ENCODE peak calls at places on chromosomes 2 and 18, in eight cellular contexts. One of them, this sample, is unnamed.

GRCh38 chr18:50944245-50944917 is 23.5 kb upstream of the ELAC1 start:
- DNase-seq in colonic mucosa: no peak
- DNase-seq in osteoblast: peak
- DNase-seq in prostate gland: no peak
- DNase-seq in Caco-2: no peak
- DNase-seq in psoas muscle: peak
- DNase-seq in uterus: no peak
- DNase-seq in IMR-90: no peak
- DNase-seq in this sample: no peak

GRCh38 chr2:121090088-121090715 is 194.8 kb downstream of the TFCP2L1 start:
- DNase-seq in colonic mucosa: no peak
- DNase-seq in osteoblast: no peak
- DNase-seq in prostate gland: no peak
- DNase-seq in Caco-2: no peak
- DNase-seq in psoas muscle: no peak
- DNase-seq in uterus: no peak
- DNase-seq in IMR-90: no peak
- DNase-seq in this sample: no peak

GRCh38 chr2:24429711-24430110 is 61.3 kb upstream of the NCOA1 start:
- DNase-seq in colonic mucosa: no peak
- DNase-seq in osteoblast: peak
- DNase-seq in prostate gland: no peak
- DNase-seq in Caco-2: no peak
- DNase-seq in psoas muscle: no peak
- DNase-seq in uterus: no peak
- DNase-seq in IMR-90: peak
- DNase-seq in this sample: peak

GRCh38 chr18:46264255-46264654 is 160.1 kb downstream of the HAUS1 start:
- DNase-seq in colonic mucosa: no peak
- DNase-seq in osteoblast: no peak
- DNase-seq in prostate gland: no peak
- DNase-seq in Caco-2: no peak
- DNase-seq in psoas muscle: no peak
- DNase-seq in uterus: no peak
- DNase-seq in IMR-90: no peak
- DNase-seq in this sample: peak

GRCh38 chr2:136006658-136007057 is 21.2 kb upstream of the DARS1 start:
- DNase-seq in colonic mucosa: no peak
- DNase-seq in osteoblast: no peak
- DNase-seq in prostate gland: no peak
- DNase-seq in Caco-2: no peak
- DNase-seq in psoas muscle: no peak
- DNase-seq in uterus: no peak
- DNase-seq in IMR-90: peak
- DNase-seq in this sample: no peak

GRCh38 chr2:174969091-174969734 is 36.0 kb downstream of the CHN1 start:
- DNase-seq in colonic mucosa: no peak
- DNase-seq in osteoblast: no peak
- DNase-seq in prostate gland: no peak
- DNase-seq in Caco-2: no peak
- DNase-seq in psoas muscle: no peak
- DNase-seq in uterus: no peak
- DNase-seq in IMR-90: no peak
- DNase-seq in this sample: no peak

GRCh38 chr2:68290825-68291224 is 28.9 kb downstream of the CNRIP1 start:
- DNase-seq in colonic mucosa: no peak
- DNase-seq in osteoblast: no peak
- DNase-seq in prostate gland: no peak
- DNase-seq in Caco-2: no peak
- DNase-seq in psoas muscle: no peak
- DNase-seq in uterus: no peak
- DNase-seq in IMR-90: no peak
- DNase-seq in this sample: no peak

GRCh38 chr2:186201371-186201770 is 284.7 kb upstream of the ZC3H15 start:
- DNase-seq in colonic mucosa: no peak
- DNase-seq in osteoblast: no peak
- DNase-seq in prostate gland: no peak
- DNase-seq in Caco-2: no peak
- DNase-seq in psoas muscle: no peak
- DNase-seq in uterus: no peak
- DNase-seq in IMR-90: no peak
- DNase-seq in this sample: peak

GRCh38 chr2:65417509-65418085 is 14.8 kb downstream of the SPRED2 start:
- DNase-seq in colonic mucosa: no peak
- DNase-seq in osteoblast: no peak
- DNase-seq in prostate gland: no peak
- DNase-seq in Caco-2: no peak
- DNase-seq in psoas muscle: no peak
- DNase-seq in uterus: no peak
- DNase-seq in IMR-90: no peak
- DNase-seq in this sample: no peak

GRCh38 chr2:219769044-219770030 is 141.9 kb downstream of the SLC4A3 start:
- DNase-seq in colonic mucosa: no peak
- DNase-seq in osteoblast: no peak
- DNase-seq in prostate gland: no peak
- DNase-seq in Caco-2: no peak
- DNase-seq in psoas muscle: peak
- DNase-seq in uterus: peak
- DNase-seq in IMR-90: peak
- DNase-seq in this sample: peak

GRCh38 chr2:141384676-141385075 is 746.1 kb downstream of the LRP1B start:
- DNase-seq in colonic mucosa: no peak
- DNase-seq in osteoblast: no peak
- DNase-seq in prostate gland: no peak
- DNase-seq in Caco-2: no peak
- DNase-seq in psoas muscle: no peak
- DNase-seq in uterus: no peak
- DNase-seq in IMR-90: peak
- DNase-seq in this sample: peak

GRCh38 chr18:3383381-3383915 is 66.5 kb upstream of the TGIF1 start:
- DNase-seq in colonic mucosa: no peak
- DNase-seq in osteoblast: no peak
- DNase-seq in prostate gland: no peak
- DNase-seq in Caco-2: peak
- DNase-seq in psoas muscle: no peak
- DNase-seq in uterus: no peak
- DNase-seq in IMR-90: no peak
- DNase-seq in this sample: no peak

GRCh38 chr2:43445248-43445647 is 150.6 kb downstream of the THADA start:
- DNase-seq in colonic mucosa: no peak
- DNase-seq in osteoblast: peak
- DNase-seq in prostate gland: peak
- DNase-seq in Caco-2: no peak
- DNase-seq in psoas muscle: no peak
- DNase-seq in uterus: no peak
- DNase-seq in IMR-90: no peak
- DNase-seq in this sample: peak

GRCh38 chr2:157838442-157839161 is 37.5 kb downstream of the ACVR1 start:
- DNase-seq in colonic mucosa: peak
- DNase-seq in osteoblast: peak
- DNase-seq in prostate gland: peak
- DNase-seq in Caco-2: no peak
- DNase-seq in psoas muscle: peak
- DNase-seq in uterus: peak
- DNase-seq in IMR-90: peak
- DNase-seq in this sample: peak

GRCh38 chr2:191169456-191170300 is 18.9 kb upstream of the STAT4 start:
- DNase-seq in colonic mucosa: no peak
- DNase-seq in osteoblast: no peak
- DNase-seq in prostate gland: no peak
- DNase-seq in Caco-2: no peak
- DNase-seq in psoas muscle: no peak
- DNase-seq in uterus: no peak
- DNase-seq in IMR-90: no peak
- DNase-seq in this sample: no peak

GRCh38 chr2:184644685-184645084 is 46.4 kb downstream of the ZNF804A start:
- DNase-seq in colonic mucosa: no peak
- DNase-seq in osteoblast: no peak
- DNase-seq in prostate gland: no peak
- DNase-seq in Caco-2: no peak
- DNase-seq in psoas muscle: no peak
- DNase-seq in uterus: no peak
- DNase-seq in IMR-90: peak
- DNase-seq in this sample: peak

GRCh38 chr2:67037655-67038054 is 359.5 kb upstream of the ETAA1 start:
- DNase-seq in colonic mucosa: peak
- DNase-seq in osteoblast: no peak
- DNase-seq in prostate gland: no peak
- DNase-seq in Caco-2: peak
- DNase-seq in psoas muscle: no peak
- DNase-seq in uterus: no peak
- DNase-seq in IMR-90: no peak
- DNase-seq in this sample: no peak

GRCh38 chr2:71925268-71926097 is 222.2 kb downstream of the CYP26B1 start:
- DNase-seq in colonic mucosa: peak
- DNase-seq in osteoblast: peak
- DNase-seq in prostate gland: no peak
- DNase-seq in Caco-2: no peak
- DNase-seq in psoas muscle: no peak
- DNase-seq in uterus: no peak
- DNase-seq in IMR-90: no peak
- DNase-seq in this sample: no peak

GRCh38 chr2:172864182-172864581 is 128.5 kb downstream of the RAPGEF4 start:
- DNase-seq in colonic mucosa: peak
- DNase-seq in osteoblast: no peak
- DNase-seq in prostate gland: peak
- DNase-seq in Caco-2: peak
- DNase-seq in psoas muscle: peak
- DNase-seq in uterus: peak
- DNase-seq in IMR-90: peak
- DNase-seq in this sample: peak

GRCh38 chr18:45940724-45941123 is 26.4 kb downstream of the EPG5 start:
- DNase-seq in colonic mucosa: no peak
- DNase-seq in osteoblast: no peak
- DNase-seq in prostate gland: no peak
- DNase-seq in Caco-2: no peak
- DNase-seq in psoas muscle: no peak
- DNase-seq in uterus: no peak
- DNase-seq in IMR-90: peak
- DNase-seq in this sample: no peak

GRCh38 chr18:12921178-12921577 is 26.6 kb upstream of the SEH1L start:
- DNase-seq in colonic mucosa: no peak
- DNase-seq in osteoblast: no peak
- DNase-seq in prostate gland: no peak
- DNase-seq in Caco-2: no peak
- DNase-seq in psoas muscle: no peak
- DNase-seq in uterus: no peak
- DNase-seq in IMR-90: no peak
- DNase-seq in this sample: no peak

GRCh38 chr2:217261452-217261851 is 401.6 kb upstream of the TNP1 start:
- DNase-seq in colonic mucosa: no peak
- DNase-seq in osteoblast: no peak
- DNase-seq in prostate gland: no peak
- DNase-seq in Caco-2: no peak
- DNase-seq in psoas muscle: no peak
- DNase-seq in uterus: no peak
- DNase-seq in IMR-90: peak
- DNase-seq in this sample: no peak

GRCh38 chr18:9775172-9775571 is 67.1 kb downstream of the RAB31 start:
- DNase-seq in colonic mucosa: no peak
- DNase-seq in osteoblast: no peak
- DNase-seq in prostate gland: no peak
- DNase-seq in Caco-2: no peak
- DNase-seq in psoas muscle: no peak
- DNase-seq in uterus: no peak
- DNase-seq in IMR-90: no peak
- DNase-seq in this sample: no peak

GRCh38 chr2:1115843-1116539 is 165.3 kb downstream of the SNTG2 start:
- DNase-seq in colonic mucosa: no peak
- DNase-seq in osteoblast: no peak
- DNase-seq in prostate gland: no peak
- DNase-seq in Caco-2: no peak
- DNase-seq in psoas muscle: no peak
- DNase-seq in uterus: no peak
- DNase-seq in IMR-90: no peak
- DNase-seq in this sample: no peak
- TF ChIP-seq CTCF in colonic mucosa: no peak
- TF ChIP-seq CTCF in osteoblast: no peak
- TF ChIP-seq CTCF in prostate gland: no peak
- TF ChIP-seq CTCF in Caco-2: no peak
- TF ChIP-seq CTCF in psoas muscle: no peak
- TF ChIP-seq CTCF in uterus: no peak
- TF ChIP-seq CTCF in IMR-90: no peak
- TF ChIP-seq CTCF in this sample: no peak

DNA sequence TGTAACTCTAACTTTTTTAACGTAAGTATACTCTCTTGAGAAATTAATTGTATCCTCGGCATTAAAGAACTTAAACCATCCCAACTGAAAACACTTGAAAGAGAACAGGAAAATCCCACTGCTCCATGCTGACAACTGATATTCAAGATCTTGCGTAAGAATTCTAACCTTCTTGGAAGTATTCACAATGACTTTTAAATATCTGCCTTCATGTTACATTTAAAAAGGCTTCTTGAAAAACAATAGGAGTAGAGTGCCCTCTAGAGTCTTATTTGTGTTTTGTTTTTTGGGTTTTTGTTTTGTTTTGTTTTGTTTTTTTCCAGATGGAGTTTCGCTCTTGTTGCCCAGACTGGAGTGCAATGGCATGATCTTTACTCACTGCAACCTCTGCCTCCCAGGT is 65.4 kb upstream of the DNAJC10 start:
- DNase-seq in colonic mucosa: no peak
- DNase-seq in osteoblast: peak
- DNase-seq in prostate gland: no peak
- DNase-seq in Caco-2: peak
- DNase-seq in psoas muscle: no peak
- DNase-seq in uterus: no peak
- DNase-seq in IMR-90: peak
- DNase-seq in this sample: peak
- H3K4me3 ChIP-seq in colonic mucosa: no peak
- H3K4me3 ChIP-seq in osteoblast: no peak
- H3K4me3 ChIP-seq in prostate gland: no peak
- H3K4me3 ChIP-seq in Caco-2: no peak
- H3K4me3 ChIP-seq in psoas muscle: no peak
- H3K4me3 ChIP-seq in uterus: no peak
- H3K4me3 ChIP-seq in IMR-90: no peak
- H3K4me3 ChIP-seq in this sample: no peak

DNA sequence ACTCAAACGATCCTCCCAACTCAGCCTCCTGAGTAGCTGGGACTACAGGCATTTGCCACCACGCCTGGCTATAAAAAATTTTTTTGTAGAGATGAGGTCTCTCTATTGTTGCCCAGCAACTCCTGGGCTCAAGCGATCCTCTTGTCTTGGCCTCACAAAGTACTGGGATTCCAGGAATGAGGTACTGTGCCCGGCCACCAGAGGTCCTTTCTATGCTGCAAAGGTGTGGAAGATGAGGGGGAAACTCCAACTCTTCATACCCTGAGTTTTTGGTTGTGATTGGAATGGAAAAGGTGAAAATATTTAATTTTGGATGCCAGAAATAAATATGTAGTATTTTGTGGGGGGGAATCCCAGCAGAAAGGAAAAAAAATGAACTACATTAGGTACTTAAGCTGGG is 36.0 kb downstream of the MRPL33 start:
- DNase-seq in colonic mucosa: peak
- DNase-seq in osteoblast: no peak
- DNase-seq in prostate gland: peak
- DNase-seq in Caco-2: peak
- DNase-seq in psoas muscle: no peak
- DNase-seq in uterus: peak
- DNase-seq in IMR-90: peak
- DNase-seq in this sample: peak
- TF ChIP-seq CTCF in colonic mucosa: peak
- TF ChIP-seq CTCF in osteoblast: peak
- TF ChIP-seq CTCF in prostate gland: peak
- TF ChIP-seq CTCF in Caco-2: peak
- TF ChIP-seq CTCF in psoas muscle: peak
- TF ChIP-seq CTCF in uterus: peak
- TF ChIP-seq CTCF in IMR-90: peak
- TF ChIP-seq CTCF in this sample: peak

GRCh38 chr2:234981197-234982095 is 29.6 kb downstream of the SH3BP4 start:
- DNase-seq in colonic mucosa: peak
- DNase-seq in osteoblast: peak
- DNase-seq in prostate gland: no peak
- DNase-seq in Caco-2: peak
- DNase-seq in psoas muscle: peak
- DNase-seq in uterus: peak
- DNase-seq in IMR-90: peak
- DNase-seq in this sample: peak
- H3K4me3 ChIP-seq in colonic mucosa: no peak
- H3K4me3 ChIP-seq in osteoblast: peak
- H3K4me3 ChIP-seq in prostate gland: no peak
- H3K4me3 ChIP-seq in Caco-2: no peak
- H3K4me3 ChIP-seq in psoas muscle: peak
- H3K4me3 ChIP-seq in uterus: no peak
- H3K4me3 ChIP-seq in IMR-90: no peak
- H3K4me3 ChIP-seq in this sample: peak

This sample was measured in astrocyte of the spinal cord.